ENCODE peak calls at places on chromosomes 5 and 9, in ten cellular contexts. I, X, H, R, C, P, N, F, M and B are unnamed samples.

GRCh38 chr5:129904102-129904666 is at the start of gene CHSY3:
- DNase-seq in N (peak; percentile 82), F (peak; percentile 66), H (peak; percentile 42), C (peak; percentile 92), R (peak; percentile 67), M (no peak), I (peak; percentile 94), X (peak; percentile 58), P (peak; percentile 88), B (peak; percentile 69)

GRCh38 chr9:105864248-105864898 is 170.0 kb downstream of the TMEM38B start:
- DNase-seq in M (no peak), H (no peak), X (no peak), R (no peak), N (no peak), C (no peak), I (no peak), F (no peak), P (no peak), B (no peak)

GRCh38 chr5:75052461-75053285 is at the start of gene GCNT4:
- DNase-seq in N (peak; percentile 19), I (peak; percentile 78), H (no peak), P (peak; percentile 72), F (peak; percentile 39), X (peak; percentile 27), R (no peak), C (peak; percentile 75), M (no peak), B (peak; percentile 28)

GRCh38 chr5:38115318-38115827 is 143.0 kb upstream of the EGFLAM start:
- DNase-seq in H (no peak), M (no peak), F (no peak), C (no peak), I (no peak), X (no peak), R (no peak), N (no peak), P (no peak), B (no peak)

GRCh38 chr5:171419663-171420428 is 399 bp downstream of the FGF18 start:
- DNase-seq in M (peak; percentile 30), C (peak; percentile 72), N (no peak), H (peak; percentile 54), I (peak; percentile 67), F (no peak), P (peak; percentile 60), X (no peak), R (no peak), B (no peak)

GRCh38 chr9:137263506-137263905 is 8.4 kb downstream of the NELFB start:
- DNase-seq in P (no peak), X (no peak), I (no peak), N (no peak), F (no peak), C (no peak), H (no peak), M (no peak), R (no peak), B (no peak)

GRCh38 chr5:102772273-102772672 is 17.2 kb downstream of the PAM start:
- DNase-seq in R (no peak), I (no peak), X (no peak), H (no peak), N (no peak), F (no peak), P (no peak), M (no peak), C (no peak), B (no peak)

GRCh38 chr9:136400038-136400834 is at the start of gene SNAPC4:
- DNase-seq in X (peak; percentile 70), C (peak; percentile 88), N (peak; percentile 84), R (peak; percentile 30), P (peak; percentile 95), M (peak; percentile 93), F (peak; percentile 80), I (peak; percentile 98), H (peak; percentile 86), B (peak; percentile 74)

GRCh38 chr9:134545213-134546211 is 96.1 kb upstream of the COL5A1 start:
- DNase-seq in X (no peak), F (no peak), P (peak; percentile 48), I (peak; percentile 87), N (no peak), H (no peak), M (no peak), C (no peak), R (no peak), B (no peak)

GRCh38 chr5:103209065-103209464 is 49.5 kb upstream of the MACIR start:
- DNase-seq in R (no peak), X (no peak), H (no peak), P (no peak), N (no peak), M (no peak), F (no peak), C (no peak), I (no peak), B (no peak)

GRCh38 chr5:6856658-6857057 is 143.4 kb downstream of the TENT4A start:
- DNase-seq in F (no peak), M (no peak), H (no peak), C (peak; percentile 35), R (no peak), X (no peak), N (no peak), P (no peak), I (no peak), B (no peak)

GRCh38 chr5:98593418-98593817 is 180.0 kb upstream of the RGMB start:
- DNase-seq in H (no peak), P (no peak), C (no peak), I (no peak), N (no peak), F (no peak), M (no peak), R (no peak), X (no peak), B (no peak)

GRCh38 chr9:136219276-136219675 is 14.3 kb upstream of the LHX3 start:
- DNase-seq in H (no peak), I (no peak), F (no peak), R (no peak), M (no peak), N (no peak), P (peak; percentile 52), C (no peak), X (no peak), B (no peak)

GRCh38 chr9:100690438-100690837 is 112.6 kb downstream of the CAVIN4 start:
- DNase-seq in R (no peak), X (no peak), C (no peak), I (no peak), N (no peak), P (peak; percentile 40), M (peak; percentile 19), F (no peak), H (no peak), B (no peak)

GRCh38 chr5:95647331-95647659 is 718 bp downstream of the RFESD start:
- DNase-seq in X (no peak), F (no peak), R (no peak), I (no peak), N (no peak), P (no peak), H (no peak), C (no peak), M (no peak), B (no peak)

GRCh38 chr5:109656829-109657228 is 32.9 kb upstream of the MAN2A1 start:
- DNase-seq in X (no peak), F (no peak), I (peak; percentile 83), N (no peak), C (peak; percentile 82), P (peak; percentile 95), R (peak; percentile 51), M (no peak), H (no peak), B (peak; percentile 22)

GRCh38 chr9:126491256-126491879 is 122.4 kb upstream of the LMX1B start:
- DNase-seq in F (peak; percentile 65), R (no peak), X (no peak), P (peak; percentile 72), I (peak; percentile 79), H (peak; percentile 54), M (peak; percentile 72), C (no peak), N (peak; percentile 50), B (peak; percentile 51)

GRCh38 chr5:616342-617039 is 4.4 kb downstream of the CEP72 start:
- DNase-seq in N (peak; percentile 55), F (no peak), H (peak; percentile 43), X (no peak), I (no peak), C (peak; percentile 46), M (no peak), P (no peak), R (no peak), B (no peak)

GRCh38 chr5:131587541-131587940 is 47.5 kb downstream of the RAPGEF6 start:
- DNase-seq in R (no peak), I (peak; percentile 11), P (peak; percentile 11), N (no peak), C (no peak), X (no peak), F (no peak), H (no peak), M (no peak), B (no peak)